ENCODE peak calls at places on chromosome 21, in six cellular contexts. L, T, Y, S, Z and Q are unnamed samples.

GRCh38 chr21:30436986-30437385 is 3.1 kb upstream of the KRTAP15-1 start:
- DNase-seq in L (no peak), Y (no peak), T (no peak), Z (no peak), S (no peak), Q (no peak)

GRCh38 chr21:42219606-42220137 is 732 bp downstream of the ABCG1 start:
- DNase-seq in Z (no peak), Y (no peak), L (peak), S (no peak), T (peak), Q (no peak)

GRCh38 chr21:20902511-20902910 is 95.7 kb upstream of the NCAM2 start:
- DNase-seq in S (no peak), Y (no peak), L (no peak), T (no peak), Z (no peak), Q (no peak)

GRCh38 chr21:19031956-19032355 is 628.4 kb upstream of the TMPRSS15 start:
- DNase-seq in Z (no peak), T (no peak), S (no peak), Y (no peak), L (no peak), Q (no peak)

GRCh38 chr21:39215078-39215477 is 31.8 kb upstream of the PSMG1 start:
- DNase-seq in Z (no peak), S (no peak), T (no peak), Y (no peak), L (no peak), Q (no peak)

GRCh38 chr21:35026617-35027557 is 22.2 kb downstream of the RUNX1 start:
- DNase-seq in L (peak), Y (no peak), S (peak), Z (peak), T (peak), Q (no peak)

GRCh38 chr21:18493420-18493819 is 89.8 kb upstream of the TMPRSS15 start:
- DNase-seq in Z (no peak), Y (no peak), T (no peak), L (no peak), S (peak), Q (no peak)

GRCh38 chr21:9772348-9772672 is 749.1 kb upstream of the TPTE start:
- DNase-seq in S (no peak), L (no peak), T (no peak), Z (no peak), Y (no peak), Q (no peak)

GRCh38 chr21:16004121-16004520 is 274.3 kb downstream of the USP25 start:
- DNase-seq in S (no peak), T (no peak), Y (no peak), L (no peak), Z (no peak), Q (no peak)

GRCh38 chr21:42187976-42188653 is 30.8 kb upstream of the ABCG1 start:
- DNase-seq in L (no peak), T (no peak), Z (no peak), S (no peak), Y (no peak), Q (peak)

GRCh38 chr21:34800797-34801518 is 132.2 kb downstream of the CLIC6 start:
- DNase-seq in T (no peak), Y (no peak), L (no peak), Z (no peak), S (no peak), Q (no peak)

GRCh38 chr21:34242973-34243372 is 120.8 kb upstream of the KCNE2 start:
- DNase-seq in T (no peak), L (no peak), Z (no peak), Y (no peak), S (no peak), Q (no peak)

GRCh38 chr21:38440746-38441145 is 57.5 kb downstream of the ERG start:
- DNase-seq in Z (peak), Y (no peak), L (no peak), S (peak), T (no peak), Q (no peak)

GRCh38 chr21:42063578-42064521 is 7.3 kb upstream of the UMODL1 start:
- DNase-seq in Y (no peak), L (no peak), S (no peak), Z (no peak), T (peak), Q (no peak)

GRCh38 chr21:42569732-42570301 is 56.2 kb downstream of the SLC37A1 start:
- DNase-seq in S (no peak), T (no peak), Y (no peak), Z (no peak), L (no peak), Q (no peak)

GRCh38 chr21:33238146-33238545 is 8.4 kb downstream of the IFNAR2 start:
- DNase-seq in T (no peak), Z (no peak), Y (no peak), S (no peak), L (no peak), Q (no peak)

GRCh38 chr21:33241846-33242245 is 12.1 kb downstream of the IFNAR2 start:
- DNase-seq in L (no peak), T (no peak), Z (no peak), Y (no peak), S (no peak), Q (no peak)

GRCh38 chr21:33237446-33237845 is 7.7 kb downstream of the IFNAR2 start:
- DNase-seq in Y (no peak), L (no peak), Z (no peak), S (no peak), T (no peak), Q (no peak)

GRCh38 chr21:33238565-33239255 is 9.0 kb downstream of the IFNAR2 start:
- DNase-seq in Z (no peak), S (peak), L (no peak), Y (no peak), T (no peak), Q (no peak)

GRCh38 chr21:33240404-33240803 is 10.7 kb downstream of the IFNAR2 start:
- DNase-seq in S (no peak), T (no peak), Y (no peak), Z (no peak), L (no peak), Q (no peak)
- H3K4me3 ChIP-seq in S (no peak), T (no peak), Y (no peak), Z (no peak), L (no peak), Q (no peak)

DNA sequence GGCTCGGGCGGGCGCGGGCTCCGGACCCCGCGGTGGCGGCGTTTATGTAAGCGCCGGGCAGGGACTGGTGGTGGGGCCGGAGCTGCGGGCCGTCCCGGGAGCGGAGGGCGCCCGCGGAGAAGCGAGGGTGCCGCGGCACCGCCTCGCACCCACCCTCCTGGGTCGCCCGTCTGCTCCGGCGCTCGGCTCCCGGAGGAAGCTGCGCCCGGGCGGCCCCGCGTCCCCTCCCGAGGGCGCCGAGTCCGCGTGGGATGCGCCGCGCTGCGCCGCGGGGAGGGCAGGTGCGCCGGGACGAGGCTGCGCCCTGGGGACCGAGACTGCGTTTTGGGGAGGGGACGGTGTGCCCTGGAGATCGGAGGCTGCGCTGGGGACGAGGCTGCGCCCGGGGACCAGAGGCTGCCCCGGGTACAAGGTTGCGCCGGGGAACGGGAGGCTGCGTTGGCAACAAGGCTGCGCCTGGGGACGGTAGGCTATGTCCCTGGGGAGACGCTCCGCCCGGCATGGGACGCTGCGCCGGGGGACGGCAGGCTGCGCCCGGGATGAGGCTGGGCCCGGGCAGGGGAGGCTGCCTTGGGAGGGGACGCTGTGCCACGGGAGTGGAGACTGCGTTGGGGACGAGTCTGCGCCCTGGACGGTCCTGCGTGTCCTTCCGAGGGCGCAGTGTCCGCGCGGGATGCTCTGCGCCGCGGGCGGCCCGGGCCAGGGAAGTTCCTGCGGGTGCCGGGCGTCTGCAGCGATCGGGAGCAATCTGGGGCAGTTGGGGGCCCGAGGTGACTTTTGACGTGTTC is 632 bp downstream of the ADARB1 start:
- DNase-seq in S (peak), L (peak), Z (no peak), Y (no peak), T (peak), Q (no peak)
- TF ChIP-seq EZH2 in S (no peak), L (peak), Z (no peak), Y (no peak), T (no peak), Q (no peak)

DNA sequence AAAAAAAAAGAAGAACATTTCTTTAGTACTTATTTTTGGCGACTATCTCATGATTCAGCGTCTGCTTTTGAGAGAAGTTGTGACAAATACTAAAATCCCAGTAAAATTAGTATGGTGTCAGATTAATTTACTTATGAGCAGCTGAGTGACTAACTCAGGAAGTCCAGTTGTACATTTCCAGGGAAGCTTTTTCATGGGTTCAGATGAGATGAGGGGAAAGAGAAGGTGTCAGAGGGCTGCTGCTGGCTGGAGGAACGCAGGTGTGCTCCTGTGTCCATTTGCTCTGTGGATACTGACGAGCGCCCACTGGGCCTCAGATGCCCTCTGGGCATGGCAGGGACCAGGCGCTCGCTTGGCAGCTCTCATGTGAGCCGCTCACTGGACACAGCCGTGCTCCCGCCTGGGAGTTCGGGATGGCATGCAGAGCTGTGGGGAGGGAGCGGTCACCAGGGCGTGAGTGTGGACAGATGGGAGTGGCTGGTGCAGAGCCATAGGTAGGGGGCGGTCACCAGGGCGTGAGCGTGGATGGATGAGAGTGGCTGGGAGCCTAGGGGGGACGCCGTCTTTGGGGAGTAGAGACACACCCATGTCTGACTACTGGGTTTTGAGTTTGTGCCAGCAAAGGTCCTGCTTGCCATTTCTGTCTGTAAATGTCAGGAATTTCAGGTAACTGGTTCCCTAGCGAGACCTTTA is 55.0 kb downstream of the ADARB1 start:
- DNase-seq in Z (no peak), Y (no peak), S (peak), L (no peak), T (no peak), Q (no peak)
- TF ChIP-seq POLR2AphosphoS5 in Z (no peak), Y (no peak), S (no peak), L (no peak), T (no peak), Q (no peak)

DNA sequence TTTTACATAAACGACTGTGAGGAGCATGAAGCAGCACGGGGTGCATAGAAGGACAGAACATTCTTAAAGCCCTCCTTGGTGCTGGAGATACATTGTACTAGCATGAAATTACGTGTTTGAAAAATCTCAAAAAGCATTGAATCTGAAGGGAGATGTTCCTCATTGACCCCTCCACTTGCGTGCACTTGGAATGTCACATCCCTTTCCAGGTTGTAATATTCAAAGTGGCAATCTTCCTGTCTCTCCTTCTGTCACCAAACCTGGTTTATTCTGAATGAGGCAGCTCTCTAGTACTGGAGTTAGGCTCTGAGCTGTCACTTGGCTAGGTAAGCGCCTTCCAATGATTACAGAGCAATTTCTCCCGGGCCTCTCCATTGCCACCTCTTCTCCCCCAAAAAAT is 901 bp downstream of the DSCAM start:
- DNase-seq in T (no peak), S (no peak), L (no peak), Y (no peak), Z (no peak), Q (no peak)
- H3K4me3 ChIP-seq in T (no peak), S (no peak), L (no peak), Y (no peak), Z (no peak), Q (no peak)

DNA sequence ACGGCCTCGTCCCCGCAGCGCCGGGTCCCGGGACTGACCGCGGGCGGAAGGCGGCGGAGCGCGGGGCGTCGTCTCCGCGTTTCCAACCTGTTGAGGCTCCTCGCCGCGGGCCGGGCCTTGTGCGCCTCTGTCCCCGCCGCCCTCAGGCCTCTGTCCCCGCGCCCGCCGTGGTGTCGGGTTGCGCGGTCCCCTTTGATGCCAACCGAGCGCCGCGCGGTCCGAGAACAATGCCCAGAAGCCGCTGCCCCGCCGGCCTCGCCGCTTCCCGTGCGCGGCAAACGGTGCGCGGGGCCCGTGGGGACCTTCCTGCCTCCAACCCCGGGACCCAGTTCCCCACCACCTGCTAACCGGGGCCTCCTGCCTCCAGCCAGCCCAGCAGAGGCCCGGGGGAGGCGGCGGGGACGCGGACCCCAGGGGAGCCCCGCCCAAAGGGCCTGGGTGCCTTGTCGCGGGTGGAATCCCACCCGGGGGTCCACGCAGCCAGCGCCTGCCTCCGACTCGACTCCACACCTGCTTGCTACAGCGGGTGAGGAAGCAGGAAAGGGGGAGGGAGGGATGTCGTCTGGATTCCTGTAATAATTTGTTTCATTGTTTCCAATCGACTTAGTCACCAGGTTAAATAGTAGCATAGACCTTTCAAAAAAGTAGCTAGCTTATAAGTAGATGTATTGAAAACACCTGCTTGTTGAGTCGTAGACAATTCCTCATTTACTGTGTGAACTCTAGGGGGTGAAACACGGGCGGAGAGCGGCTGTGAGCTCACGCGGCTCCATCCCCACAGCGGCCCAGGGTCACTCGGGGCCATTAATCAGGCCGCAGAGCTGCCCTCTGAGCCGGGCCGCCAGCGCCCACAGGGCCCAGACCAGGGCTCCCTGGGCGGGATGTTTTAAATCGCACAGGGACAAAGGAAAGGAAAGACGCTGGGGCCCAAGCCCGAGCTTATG is 1.1 kb downstream of the COL18A1 start:
- DNase-seq in L (no peak), Y (no peak), S (peak), Z (peak), T (peak), Q (no peak)
- TF ChIP-seq EZH2 in L (no peak), Y (no peak), S (no peak), Z (no peak), T (no peak), Q (no peak)

DNA sequence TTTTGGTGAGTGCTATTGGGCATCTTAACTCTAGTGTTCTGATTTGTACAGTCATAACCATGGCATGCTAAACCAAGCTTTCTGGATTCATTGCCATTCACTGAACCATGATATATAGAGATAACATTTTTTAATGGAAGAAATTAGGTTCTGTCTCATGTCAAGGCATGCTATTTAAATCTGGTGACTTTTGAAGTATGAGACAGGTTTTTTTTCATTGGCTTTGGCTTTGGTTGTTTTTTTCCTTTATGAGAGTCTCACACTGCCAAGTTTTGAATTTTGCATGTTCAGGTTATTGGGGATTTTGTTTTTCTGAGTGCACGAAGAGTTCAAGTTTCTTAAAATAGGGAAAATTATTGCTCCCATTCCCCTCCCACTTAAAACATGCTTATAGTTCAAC is 141.3 kb upstream of the ADAMTS5 start:
- DNase-seq in T (no peak), Z (no peak), Y (no peak), L (no peak), S (no peak), Q (no peak)
- TF ChIP-seq POLR2AphosphoS5 in T (no peak), Z (no peak), Y (no peak), L (no peak), S (no peak), Q (no peak)

GRCh38 chr21:31658053-31658452 is 1.4 kb upstream of the SOD1 start:
- DNase-seq in T (no peak), S (no peak), Y (no peak), Z (peak), L (no peak), Q (no peak)
- H3K4me3 ChIP-seq in T (no peak), S (no peak), Y (no peak), Z (peak), L (no peak), Q (no peak)